ENCODE peak calls at places on chromosomes 12 and 14, in nine cellular contexts. One of them, this sample, is unnamed.

GRCh38 chr14:70708717-70709570 is 67.2 kb downstream of the TTC9 start:
- DNase-seq in NCI-H524: no peak
- DNase-seq in HuH-7.5: no peak
- DNase-seq in pancreas: no peak
- DNase-seq in astrocyte of the spinal cord: no peak
- DNase-seq in amniotic epithelial cell: no peak
- DNase-seq in GM13977: no peak
- DNase-seq in Right ventricle myocardium inferior: no peak
- DNase-seq in GM10248: no peak
- DNase-seq in this sample: no peak

GRCh38 chr12:22101749-22102243 is 55.8 kb downstream of the CMAS start:
- DNase-seq in NCI-H524: no peak
- DNase-seq in HuH-7.5: no peak
- DNase-seq in pancreas: no peak
- DNase-seq in astrocyte of the spinal cord: peak; percentile 93
- DNase-seq in amniotic epithelial cell: peak; percentile 54
- DNase-seq in GM13977: no peak
- DNase-seq in Right ventricle myocardium inferior: no peak
- DNase-seq in GM10248: no peak
- DNase-seq in this sample: no peak

GRCh38 chr14:34331728-34332623 is 130.1 kb downstream of the SPTSSA start:
- DNase-seq in NCI-H524: peak; percentile 40
- DNase-seq in HuH-7.5: peak; percentile 22
- DNase-seq in pancreas: peak; percentile 30
- DNase-seq in astrocyte of the spinal cord: peak; percentile 71
- DNase-seq in amniotic epithelial cell: peak; percentile 85
- DNase-seq in GM13977: peak; percentile 43
- DNase-seq in Right ventricle myocardium inferior: no peak
- DNase-seq in GM10248: peak; percentile 52
- DNase-seq in this sample: peak; percentile 79

GRCh38 chr12:96073346-96074336 is 38.3 kb upstream of the LTA4H start:
- DNase-seq in NCI-H524: peak; percentile 18
- DNase-seq in HuH-7.5: no peak
- DNase-seq in pancreas: no peak
- DNase-seq in astrocyte of the spinal cord: no peak
- DNase-seq in amniotic epithelial cell: no peak
- DNase-seq in GM13977: no peak
- DNase-seq in Right ventricle myocardium inferior: no peak
- DNase-seq in GM10248: no peak
- DNase-seq in this sample: no peak

GRCh38 chr12:63276537-63277365 is 125.8 kb upstream of the AVPR1A start:
- DNase-seq in NCI-H524: peak; percentile 46
- DNase-seq in HuH-7.5: no peak
- DNase-seq in pancreas: peak; percentile 26
- DNase-seq in astrocyte of the spinal cord: peak; percentile 33
- DNase-seq in amniotic epithelial cell: peak; percentile 10
- DNase-seq in GM13977: no peak
- DNase-seq in Right ventricle myocardium inferior: no peak
- DNase-seq in GM10248: peak; percentile 7
- DNase-seq in this sample: no peak

GRCh38 chr12:22014041-22014782 is 31.8 kb upstream of the CMAS start:
- DNase-seq in NCI-H524: no peak
- DNase-seq in HuH-7.5: no peak
- DNase-seq in pancreas: no peak
- DNase-seq in astrocyte of the spinal cord: no peak
- DNase-seq in amniotic epithelial cell: no peak
- DNase-seq in GM13977: no peak
- DNase-seq in Right ventricle myocardium inferior: peak; percentile 20
- DNase-seq in GM10248: no peak
- DNase-seq in this sample: no peak

GRCh38 chr14:37413050-37413449 is 182.0 kb downstream of the FOXA1 start:
- DNase-seq in NCI-H524: no peak
- DNase-seq in HuH-7.5: no peak
- DNase-seq in pancreas: no peak
- DNase-seq in astrocyte of the spinal cord: no peak
- DNase-seq in amniotic epithelial cell: no peak
- DNase-seq in GM13977: no peak
- DNase-seq in Right ventricle myocardium inferior: no peak
- DNase-seq in GM10248: no peak
- DNase-seq in this sample: no peak

GRCh38 chr14:21233457-21234076 is 35.7 kb downstream of the HNRNPC start:
- DNase-seq in NCI-H524: no peak
- DNase-seq in HuH-7.5: no peak
- DNase-seq in pancreas: no peak
- DNase-seq in astrocyte of the spinal cord: no peak
- DNase-seq in amniotic epithelial cell: no peak
- DNase-seq in GM13977: no peak
- DNase-seq in Right ventricle myocardium inferior: no peak
- DNase-seq in GM10248: no peak
- DNase-seq in this sample: no peak

GRCh38 chr12:69685810-69686209 is 13.3 kb downstream of the BEST3 start:
- DNase-seq in NCI-H524: no peak
- DNase-seq in HuH-7.5: no peak
- DNase-seq in pancreas: no peak
- DNase-seq in astrocyte of the spinal cord: peak; percentile 64
- DNase-seq in amniotic epithelial cell: peak; percentile 39
- DNase-seq in GM13977: no peak
- DNase-seq in Right ventricle myocardium inferior: no peak
- DNase-seq in GM10248: no peak
- DNase-seq in this sample: no peak

GRCh38 chr12:5329118-5329517 is 102.8 kb upstream of the NTF3 start:
- DNase-seq in NCI-H524: no peak
- DNase-seq in HuH-7.5: no peak
- DNase-seq in pancreas: no peak
- DNase-seq in astrocyte of the spinal cord: no peak
- DNase-seq in amniotic epithelial cell: no peak
- DNase-seq in GM13977: no peak
- DNase-seq in Right ventricle myocardium inferior: no peak
- DNase-seq in GM10248: no peak
- DNase-seq in this sample: no peak

GRCh38 chr12:20798561-20798960 is 11.9 kb upstream of the SLCO1B3 start:
- DNase-seq in NCI-H524: no peak
- DNase-seq in HuH-7.5: no peak
- DNase-seq in pancreas: no peak
- DNase-seq in astrocyte of the spinal cord: peak; percentile 21
- DNase-seq in amniotic epithelial cell: no peak
- DNase-seq in GM13977: no peak
- DNase-seq in Right ventricle myocardium inferior: no peak
- DNase-seq in GM10248: no peak
- DNase-seq in this sample: no peak

GRCh38 chr14:35558680-35559079 is 24.7 kb downstream of the INSM2 start:
- DNase-seq in NCI-H524: peak; percentile 81
- DNase-seq in HuH-7.5: no peak
- DNase-seq in pancreas: no peak
- DNase-seq in astrocyte of the spinal cord: no peak
- DNase-seq in amniotic epithelial cell: no peak
- DNase-seq in GM13977: no peak
- DNase-seq in Right ventricle myocardium inferior: no peak
- DNase-seq in GM10248: no peak
- DNase-seq in this sample: no peak

GRCh38 chr14:36981832-36982528 is 190.4 kb downstream of the SLC25A21 start:
- DNase-seq in NCI-H524: no peak
- DNase-seq in HuH-7.5: no peak
- DNase-seq in pancreas: no peak
- DNase-seq in astrocyte of the spinal cord: peak; percentile 43
- DNase-seq in amniotic epithelial cell: peak; percentile 57
- DNase-seq in GM13977: no peak
- DNase-seq in Right ventricle myocardium inferior: no peak
- DNase-seq in GM10248: no peak
- DNase-seq in this sample: no peak

GRCh38 chr12:113528606-113529005 is 56.9 kb upstream of the LHX5 start:
- DNase-seq in NCI-H524: no peak
- DNase-seq in HuH-7.5: no peak
- DNase-seq in pancreas: no peak
- DNase-seq in astrocyte of the spinal cord: no peak
- DNase-seq in amniotic epithelial cell: no peak
- DNase-seq in GM13977: no peak
- DNase-seq in Right ventricle myocardium inferior: no peak
- DNase-seq in GM10248: no peak
- DNase-seq in this sample: no peak

GRCh38 chr12:3885179-3886094 is 12.2 kb upstream of the PARP11 start:
- DNase-seq in NCI-H524: no peak
- DNase-seq in HuH-7.5: no peak
- DNase-seq in pancreas: no peak
- DNase-seq in astrocyte of the spinal cord: peak; percentile 55
- DNase-seq in amniotic epithelial cell: peak; percentile 24
- DNase-seq in GM13977: peak; percentile 29
- DNase-seq in Right ventricle myocardium inferior: no peak
- DNase-seq in GM10248: peak; percentile 36
- DNase-seq in this sample: no peak

GRCh38 chr14:72535485-72535884 is 358.4 kb downstream of the DPF3 start:
- DNase-seq in NCI-H524: no peak
- DNase-seq in HuH-7.5: no peak
- DNase-seq in pancreas: no peak
- DNase-seq in astrocyte of the spinal cord: no peak
- DNase-seq in amniotic epithelial cell: no peak
- DNase-seq in GM13977: peak; percentile 17
- DNase-seq in Right ventricle myocardium inferior: no peak
- DNase-seq in GM10248: no peak
- DNase-seq in this sample: peak; percentile 56

GRCh38 chr12:114895081-114895480 is 211.1 kb upstream of the TBX3 start:
- DNase-seq in NCI-H524: no peak
- DNase-seq in HuH-7.5: no peak
- DNase-seq in pancreas: no peak
- DNase-seq in astrocyte of the spinal cord: no peak
- DNase-seq in amniotic epithelial cell: no peak
- DNase-seq in GM13977: no peak
- DNase-seq in Right ventricle myocardium inferior: no peak
- DNase-seq in GM10248: no peak
- DNase-seq in this sample: no peak

GRCh38 chr14:57390806-57391562 is 598 bp downstream of the NAA30 start:
- DNase-seq in NCI-H524: peak; percentile 38
- DNase-seq in HuH-7.5: peak; percentile 24
- DNase-seq in pancreas: peak; percentile 31
- DNase-seq in astrocyte of the spinal cord: peak; percentile 47
- DNase-seq in amniotic epithelial cell: no peak
- DNase-seq in GM13977: peak; percentile 59
- DNase-seq in Right ventricle myocardium inferior: peak; percentile 78
- DNase-seq in GM10248: peak; percentile 58
- DNase-seq in this sample: no peak

GRCh38 chr14:36477266-36477665 is 42.8 kb downstream of the NKX2-1 start:
- DNase-seq in NCI-H524: peak; percentile 53
- DNase-seq in HuH-7.5: no peak
- DNase-seq in pancreas: no peak
- DNase-seq in astrocyte of the spinal cord: no peak
- DNase-seq in amniotic epithelial cell: no peak
- DNase-seq in GM13977: no peak
- DNase-seq in Right ventricle myocardium inferior: no peak
- DNase-seq in GM10248: no peak
- DNase-seq in this sample: no peak

GRCh38 chr14:80959448-80960006 is 4.1 kb downstream of the TSHR start:
- DNase-seq in NCI-H524: peak; percentile 95
- DNase-seq in HuH-7.5: no peak
- DNase-seq in pancreas: no peak
- DNase-seq in astrocyte of the spinal cord: no peak
- DNase-seq in amniotic epithelial cell: no peak
- DNase-seq in GM13977: peak; percentile 65
- DNase-seq in Right ventricle myocardium inferior: no peak
- DNase-seq in GM10248: peak; percentile 55
- DNase-seq in this sample: peak; percentile 96

GRCh38 chr12:5232291-5232690 is 188.6 kb downstream of the KCNA5 start:
- DNase-seq in NCI-H524: no peak
- DNase-seq in HuH-7.5: no peak
- DNase-seq in pancreas: no peak
- DNase-seq in astrocyte of the spinal cord: no peak
- DNase-seq in amniotic epithelial cell: no peak
- DNase-seq in GM13977: no peak
- DNase-seq in Right ventricle myocardium inferior: no peak
- DNase-seq in GM10248: no peak
- DNase-seq in this sample: no peak

GRCh38 chr12:113655919-113656318 is 184.2 kb upstream of the LHX5 start:
- DNase-seq in NCI-H524: no peak
- DNase-seq in HuH-7.5: no peak
- DNase-seq in pancreas: no peak
- DNase-seq in astrocyte of the spinal cord: no peak
- DNase-seq in amniotic epithelial cell: no peak
- DNase-seq in GM13977: no peak
- DNase-seq in Right ventricle myocardium inferior: no peak
- DNase-seq in GM10248: no peak
- DNase-seq in this sample: no peak

GRCh38 chr12:18684430-18684829 is 53.4 kb downstream of the PLCZ1 start:
- DNase-seq in NCI-H524: no peak
- DNase-seq in HuH-7.5: no peak
- DNase-seq in pancreas: no peak
- DNase-seq in astrocyte of the spinal cord: no peak
- DNase-seq in amniotic epithelial cell: peak; percentile 55
- DNase-seq in GM13977: no peak
- DNase-seq in Right ventricle myocardium inferior: no peak
- DNase-seq in GM10248: no peak
- DNase-seq in this sample: no peak

GRCh38 chr14:47302121-47302520 is 373.3 kb downstream of the MDGA2 start:
- DNase-seq in NCI-H524: no peak
- DNase-seq in HuH-7.5: no peak
- DNase-seq in pancreas: no peak
- DNase-seq in astrocyte of the spinal cord: no peak
- DNase-seq in amniotic epithelial cell: no peak
- DNase-seq in GM13977: no peak
- DNase-seq in Right ventricle myocardium inferior: no peak
- DNase-seq in GM10248: no peak
- DNase-seq in this sample: no peak

GRCh38 chr12:122227341-122227740 is 1.5 kb upstream of the DIABLO start:
- DNase-seq in NCI-H524: no peak
- DNase-seq in HuH-7.5: no peak
- DNase-seq in pancreas: no peak
- DNase-seq in astrocyte of the spinal cord: no peak
- DNase-seq in amniotic epithelial cell: no peak
- DNase-seq in GM13977: no peak
- DNase-seq in Right ventricle myocardium inferior: no peak
- DNase-seq in GM10248: no peak
- DNase-seq in this sample: no peak

GRCh38 chr14:104576607-104577332 is 2.8 kb upstream of the C14orf180 start:
- DNase-seq in NCI-H524: no peak
- DNase-seq in HuH-7.5: no peak
- DNase-seq in pancreas: no peak
- DNase-seq in astrocyte of the spinal cord: no peak
- DNase-seq in amniotic epithelial cell: no peak
- DNase-seq in GM13977: no peak
- DNase-seq in Right ventricle myocardium inferior: no peak
- DNase-seq in GM10248: no peak
- DNase-seq in this sample: no peak

GRCh38 chr12:104011265-104011664 is 38.7 kb downstream of the GLT8D2 start:
- DNase-seq in NCI-H524: no peak
- DNase-seq in HuH-7.5: no peak
- DNase-seq in pancreas: no peak
- DNase-seq in astrocyte of the spinal cord: peak; percentile 90
- DNase-seq in amniotic epithelial cell: peak; percentile 60
- DNase-seq in GM13977: no peak
- DNase-seq in Right ventricle myocardium inferior: no peak
- DNase-seq in GM10248: no peak
- DNase-seq in this sample: no peak

GRCh38 chr12:109630815-109631214 is 57.2 kb downstream of the MVK start:
- DNase-seq in NCI-H524: no peak
- DNase-seq in HuH-7.5: no peak
- DNase-seq in pancreas: no peak
- DNase-seq in astrocyte of the spinal cord: no peak
- DNase-seq in amniotic epithelial cell: no peak
- DNase-seq in GM13977: no peak
- DNase-seq in Right ventricle myocardium inferior: no peak
- DNase-seq in GM10248: no peak
- DNase-seq in this sample: no peak

GRCh38 chr12:76922821-76923315 is 44.0 kb upstream of the CSRP2 start:
- DNase-seq in NCI-H524: no peak
- DNase-seq in HuH-7.5: no peak
- DNase-seq in pancreas: no peak
- DNase-seq in astrocyte of the spinal cord: no peak
- DNase-seq in amniotic epithelial cell: no peak
- DNase-seq in GM13977: no peak
- DNase-seq in Right ventricle myocardium inferior: no peak
- DNase-seq in GM10248: no peak
- DNase-seq in this sample: no peak

GRCh38 chr14:24243336-24243836 is 963 bp upstream of the TINF2 start:
- DNase-seq in NCI-H524: no peak
- DNase-seq in HuH-7.5: no peak
- DNase-seq in pancreas: peak; percentile 39
- DNase-seq in astrocyte of the spinal cord: no peak
- DNase-seq in amniotic epithelial cell: peak; percentile 7
- DNase-seq in GM13977: no peak
- DNase-seq in Right ventricle myocardium inferior: no peak
- DNase-seq in GM10248: no peak
- DNase-seq in this sample: no peak

GRCh38 chr12:13094349-13094748 is 9.1 kb downstream of the GSG1 start:
- DNase-seq in NCI-H524: no peak
- DNase-seq in HuH-7.5: no peak
- DNase-seq in pancreas: no peak
- DNase-seq in astrocyte of the spinal cord: peak; percentile 34
- DNase-seq in amniotic epithelial cell: peak; percentile 52
- DNase-seq in GM13977: peak; percentile 48
- DNase-seq in Right ventricle myocardium inferior: no peak
- DNase-seq in GM10248: peak; percentile 35
- DNase-seq in this sample: peak; percentile 41

This sample was measured in GM12864.